ENCODE peak calls at places on chromosomes 1 and 21, in ten cellular contexts. One of them, this sample, is unnamed.

GRCh38 chr1:177927021-177927596 is 42.7 kb downstream of the SEC16B start:
- DNase-seq in ovary: no peak
- DNase-seq in lung: no peak
- DNase-seq in IMR-90: peak
- DNase-seq in neural progenitor cell: no peak
- DNase-seq in Peyer's patch: no peak
- DNase-seq in breast epithelium: no peak
- DNase-seq in CD4-positive, alpha-beta T cell: no peak
- DNase-seq in CD8-positive, alpha-beta memory T cell: no peak
- DNase-seq in GM23248: peak
- DNase-seq in this sample: no peak

GRCh38 chr1:213417225-213417820 is 366.3 kb downstream of the RPS6KC1 start:
- DNase-seq in neural progenitor cell: no peak
- DNase-seq in GM23248: no peak
- DNase-seq in CD4-positive, alpha-beta T cell: no peak
- DNase-seq in Peyer's patch: no peak
- DNase-seq in CD8-positive, alpha-beta memory T cell: no peak
- DNase-seq in IMR-90: no peak
- DNase-seq in ovary: no peak
- DNase-seq in breast epithelium: no peak
- DNase-seq in lung: no peak
- DNase-seq in this sample: no peak

GRCh38 chr21:46038871-46039397 is 57.4 kb downstream of the COL6A1 start:
- DNase-seq in CD4-positive, alpha-beta T cell: no peak
- DNase-seq in Peyer's patch: no peak
- DNase-seq in breast epithelium: peak
- DNase-seq in ovary: peak
- DNase-seq in IMR-90: peak
- DNase-seq in CD8-positive, alpha-beta memory T cell: no peak
- DNase-seq in GM23248: peak
- DNase-seq in lung: no peak
- DNase-seq in neural progenitor cell: no peak
- DNase-seq in this sample: no peak

GRCh38 chr1:183235503-183235902 is 49.4 kb downstream of the LAMC2 start:
- DNase-seq in GM23248: no peak
- DNase-seq in ovary: peak
- DNase-seq in Peyer's patch: no peak
- DNase-seq in CD8-positive, alpha-beta memory T cell: no peak
- DNase-seq in IMR-90: no peak
- DNase-seq in neural progenitor cell: no peak
- DNase-seq in lung: no peak
- DNase-seq in CD4-positive, alpha-beta T cell: no peak
- DNase-seq in breast epithelium: no peak
- DNase-seq in this sample: no peak

GRCh38 chr1:6796095-6796494 is 10.8 kb downstream of the CAMTA1 start:
- DNase-seq in ovary: no peak
- DNase-seq in GM23248: no peak
- DNase-seq in CD8-positive, alpha-beta memory T cell: no peak
- DNase-seq in CD4-positive, alpha-beta T cell: no peak
- DNase-seq in lung: no peak
- DNase-seq in IMR-90: no peak
- DNase-seq in breast epithelium: no peak
- DNase-seq in Peyer's patch: no peak
- DNase-seq in neural progenitor cell: no peak
- DNase-seq in this sample: no peak

GRCh38 chr1:93021539-93022134 is 57.4 kb upstream of the MTF2 start:
- DNase-seq in Peyer's patch: no peak
- DNase-seq in neural progenitor cell: peak
- DNase-seq in GM23248: peak
- DNase-seq in CD8-positive, alpha-beta memory T cell: no peak
- DNase-seq in CD4-positive, alpha-beta T cell: no peak
- DNase-seq in IMR-90: peak
- DNase-seq in breast epithelium: no peak
- DNase-seq in lung: no peak
- DNase-seq in ovary: no peak
- DNase-seq in this sample: no peak

GRCh38 chr1:183272390-183272801 is 86.3 kb downstream of the LAMC2 start:
- DNase-seq in GM23248: peak
- DNase-seq in Peyer's patch: no peak
- DNase-seq in neural progenitor cell: no peak
- DNase-seq in CD4-positive, alpha-beta T cell: no peak
- DNase-seq in breast epithelium: no peak
- DNase-seq in CD8-positive, alpha-beta memory T cell: no peak
- DNase-seq in IMR-90: peak
- DNase-seq in ovary: no peak
- DNase-seq in lung: no peak
- DNase-seq in this sample: no peak

GRCh38 chr1:109880961-109881894 is 29.4 kb upstream of the CSF1 start:
- DNase-seq in GM23248: peak
- DNase-seq in CD8-positive, alpha-beta memory T cell: no peak
- DNase-seq in CD4-positive, alpha-beta T cell: no peak
- DNase-seq in Peyer's patch: no peak
- DNase-seq in neural progenitor cell: no peak
- DNase-seq in lung: no peak
- DNase-seq in IMR-90: no peak
- DNase-seq in ovary: peak
- DNase-seq in breast epithelium: no peak
- DNase-seq in this sample: no peak

DNA sequence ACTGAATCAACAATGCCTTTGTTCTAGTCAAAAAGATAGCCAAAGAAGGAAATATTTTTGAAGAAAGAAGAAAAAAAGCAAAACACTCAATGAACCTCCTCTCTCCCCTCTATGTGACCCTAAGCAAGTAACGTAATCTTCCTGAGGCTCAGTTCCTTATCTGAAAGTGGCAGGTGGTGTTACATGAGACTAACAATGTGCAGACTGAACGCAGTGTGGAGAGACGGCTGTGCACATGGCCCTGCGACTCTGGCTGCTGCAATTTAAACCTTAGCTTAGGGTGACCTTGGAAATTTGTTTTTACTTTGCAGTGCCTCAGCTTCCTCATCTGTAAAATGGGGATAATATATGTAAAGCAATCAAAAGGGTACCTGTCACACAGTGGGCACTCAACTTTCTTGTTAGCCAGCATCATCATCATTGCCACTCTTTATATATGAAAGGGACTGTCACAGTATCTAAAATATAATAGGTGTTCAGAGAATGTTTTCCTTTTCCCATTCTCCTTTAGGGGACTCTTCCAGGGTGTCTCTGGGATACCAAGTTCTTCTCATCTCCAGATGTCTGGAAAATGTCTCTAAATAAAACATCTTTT is 100.1 kb upstream of the JUN start:
- DNase-seq in CD4-positive, alpha-beta T cell: no peak
- DNase-seq in ovary: no peak
- DNase-seq in Peyer's patch: no peak
- DNase-seq in IMR-90: no peak
- DNase-seq in GM23248: no peak
- DNase-seq in breast epithelium: no peak
- DNase-seq in lung: no peak
- DNase-seq in neural progenitor cell: no peak
- DNase-seq in CD8-positive, alpha-beta memory T cell: no peak
- DNase-seq in this sample: no peak
- H3K27ac ChIP-seq in CD4-positive, alpha-beta T cell: no peak
- H3K27ac ChIP-seq in ovary: no peak
- H3K27ac ChIP-seq in Peyer's patch: peak
- H3K27ac ChIP-seq in IMR-90: no peak
- H3K27ac ChIP-seq in GM23248: peak
- H3K27ac ChIP-seq in breast epithelium: peak
- H3K27ac ChIP-seq in lung: peak
- H3K27ac ChIP-seq in neural progenitor cell: no peak
- H3K27ac ChIP-seq in CD8-positive, alpha-beta memory T cell: peak
- H3K27ac ChIP-seq in this sample: peak

GRCh38 chr1:230152999-230153398 is 86.0 kb downstream of the GALNT2 start:
- DNase-seq in Peyer's patch: no peak
- DNase-seq in GM23248: no peak
- DNase-seq in IMR-90: no peak
- DNase-seq in CD8-positive, alpha-beta memory T cell: no peak
- DNase-seq in ovary: no peak
- DNase-seq in breast epithelium: no peak
- DNase-seq in CD4-positive, alpha-beta T cell: no peak
- DNase-seq in lung: no peak
- DNase-seq in neural progenitor cell: no peak
- DNase-seq in this sample: no peak
- H3K27ac ChIP-seq in Peyer's patch: no peak
- H3K27ac ChIP-seq in GM23248: no peak
- H3K27ac ChIP-seq in IMR-90: no peak
- H3K27ac ChIP-seq in CD8-positive, alpha-beta memory T cell: no peak
- H3K27ac ChIP-seq in ovary: no peak
- H3K27ac ChIP-seq in breast epithelium: no peak
- H3K27ac ChIP-seq in CD4-positive, alpha-beta T cell: no peak
- H3K27ac ChIP-seq in lung: no peak
- H3K27ac ChIP-seq in neural progenitor cell: no peak
- H3K27ac ChIP-seq in this sample: peak

GRCh38 chr1:203702130-203702577 is 62.8 kb upstream of the LAX1 start:
- DNase-seq in Peyer's patch: peak
- DNase-seq in neural progenitor cell: peak
- DNase-seq in GM23248: peak
- DNase-seq in ovary: peak
- DNase-seq in breast epithelium: peak
- DNase-seq in lung: peak
- DNase-seq in IMR-90: peak
- DNase-seq in CD8-positive, alpha-beta memory T cell: peak
- DNase-seq in CD4-positive, alpha-beta T cell: peak
- DNase-seq in this sample: no peak

GRCh38 chr1:203703586-203703985 is 61.4 kb upstream of the LAX1 start:
- DNase-seq in CD4-positive, alpha-beta T cell: no peak
- DNase-seq in CD8-positive, alpha-beta memory T cell: no peak
- DNase-seq in breast epithelium: no peak
- DNase-seq in IMR-90: no peak
- DNase-seq in ovary: no peak
- DNase-seq in lung: no peak
- DNase-seq in Peyer's patch: no peak
- DNase-seq in neural progenitor cell: no peak
- DNase-seq in GM23248: no peak
- DNase-seq in this sample: no peak

GRCh38 chr1:203700901-203701300 is 64.1 kb upstream of the LAX1 start:
- DNase-seq in neural progenitor cell: no peak
- DNase-seq in GM23248: no peak
- DNase-seq in CD4-positive, alpha-beta T cell: no peak
- DNase-seq in ovary: no peak
- DNase-seq in Peyer's patch: no peak
- DNase-seq in IMR-90: no peak
- DNase-seq in CD8-positive, alpha-beta memory T cell: no peak
- DNase-seq in lung: no peak
- DNase-seq in breast epithelium: no peak
- DNase-seq in this sample: no peak

GRCh38 chr1:203704120-203704519 is 60.9 kb upstream of the LAX1 start:
- DNase-seq in Peyer's patch: no peak
- DNase-seq in IMR-90: no peak
- DNase-seq in CD4-positive, alpha-beta T cell: no peak
- DNase-seq in ovary: no peak
- DNase-seq in neural progenitor cell: no peak
- DNase-seq in breast epithelium: no peak
- DNase-seq in lung: no peak
- DNase-seq in CD8-positive, alpha-beta memory T cell: no peak
- DNase-seq in GM23248: no peak
- DNase-seq in this sample: no peak

DNA sequence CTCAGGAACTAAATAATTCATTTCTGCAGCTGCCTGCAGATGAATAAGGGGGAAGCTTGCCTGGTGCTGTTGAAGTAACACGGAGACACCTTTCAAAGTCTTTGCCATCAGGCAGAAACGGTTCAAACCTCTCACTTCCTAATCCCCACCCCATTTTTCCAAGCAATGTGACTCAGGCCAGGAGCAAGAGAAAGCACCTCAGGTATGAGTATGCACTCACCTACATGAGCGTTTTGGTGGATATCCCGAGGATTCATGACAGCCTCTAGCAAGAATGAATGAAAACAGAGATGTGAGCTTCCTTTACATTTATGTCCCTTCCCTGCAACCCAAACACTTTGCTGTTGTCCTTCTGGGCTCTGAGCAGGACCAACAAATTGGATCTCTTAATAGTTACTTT is 63.4 kb upstream of the LAX1 start:
- DNase-seq in CD4-positive, alpha-beta T cell: no peak
- DNase-seq in breast epithelium: no peak
- DNase-seq in IMR-90: no peak
- DNase-seq in GM23248: no peak
- DNase-seq in lung: no peak
- DNase-seq in ovary: no peak
- DNase-seq in Peyer's patch: no peak
- DNase-seq in CD8-positive, alpha-beta memory T cell: no peak
- DNase-seq in neural progenitor cell: no peak
- DNase-seq in this sample: no peak
- H3K27ac ChIP-seq in CD4-positive, alpha-beta T cell: peak
- H3K27ac ChIP-seq in breast epithelium: no peak
- H3K27ac ChIP-seq in IMR-90: no peak
- H3K27ac ChIP-seq in GM23248: no peak
- H3K27ac ChIP-seq in lung: no peak
- H3K27ac ChIP-seq in ovary: no peak
- H3K27ac ChIP-seq in Peyer's patch: no peak
- H3K27ac ChIP-seq in CD8-positive, alpha-beta memory T cell: no peak
- H3K27ac ChIP-seq in neural progenitor cell: no peak
- H3K27ac ChIP-seq in this sample: no peak

GRCh38 chr1:68294354-68295066 is 62.2 kb upstream of the WLS start:
- DNase-seq in IMR-90: no peak
- DNase-seq in GM23248: no peak
- DNase-seq in lung: no peak
- DNase-seq in breast epithelium: no peak
- DNase-seq in neural progenitor cell: peak
- DNase-seq in Peyer's patch: no peak
- DNase-seq in CD4-positive, alpha-beta T cell: no peak
- DNase-seq in CD8-positive, alpha-beta memory T cell: no peak
- DNase-seq in ovary: no peak
- DNase-seq in this sample: no peak

GRCh38 chr1:68293122-68293521 is 60.8 kb upstream of the WLS start:
- DNase-seq in Peyer's patch: no peak
- DNase-seq in lung: no peak
- DNase-seq in CD8-positive, alpha-beta memory T cell: no peak
- DNase-seq in IMR-90: no peak
- DNase-seq in CD4-positive, alpha-beta T cell: no peak
- DNase-seq in breast epithelium: no peak
- DNase-seq in GM23248: peak
- DNase-seq in ovary: no peak
- DNase-seq in neural progenitor cell: peak
- DNase-seq in this sample: peak

GRCh38 chr1:68291763-68292384 is 59.6 kb upstream of the WLS start:
- DNase-seq in breast epithelium: no peak
- DNase-seq in CD4-positive, alpha-beta T cell: no peak
- DNase-seq in Peyer's patch: no peak
- DNase-seq in lung: no peak
- DNase-seq in neural progenitor cell: no peak
- DNase-seq in CD8-positive, alpha-beta memory T cell: no peak
- DNase-seq in GM23248: peak
- DNase-seq in ovary: no peak
- DNase-seq in IMR-90: peak
- DNase-seq in this sample: no peak

DNA sequence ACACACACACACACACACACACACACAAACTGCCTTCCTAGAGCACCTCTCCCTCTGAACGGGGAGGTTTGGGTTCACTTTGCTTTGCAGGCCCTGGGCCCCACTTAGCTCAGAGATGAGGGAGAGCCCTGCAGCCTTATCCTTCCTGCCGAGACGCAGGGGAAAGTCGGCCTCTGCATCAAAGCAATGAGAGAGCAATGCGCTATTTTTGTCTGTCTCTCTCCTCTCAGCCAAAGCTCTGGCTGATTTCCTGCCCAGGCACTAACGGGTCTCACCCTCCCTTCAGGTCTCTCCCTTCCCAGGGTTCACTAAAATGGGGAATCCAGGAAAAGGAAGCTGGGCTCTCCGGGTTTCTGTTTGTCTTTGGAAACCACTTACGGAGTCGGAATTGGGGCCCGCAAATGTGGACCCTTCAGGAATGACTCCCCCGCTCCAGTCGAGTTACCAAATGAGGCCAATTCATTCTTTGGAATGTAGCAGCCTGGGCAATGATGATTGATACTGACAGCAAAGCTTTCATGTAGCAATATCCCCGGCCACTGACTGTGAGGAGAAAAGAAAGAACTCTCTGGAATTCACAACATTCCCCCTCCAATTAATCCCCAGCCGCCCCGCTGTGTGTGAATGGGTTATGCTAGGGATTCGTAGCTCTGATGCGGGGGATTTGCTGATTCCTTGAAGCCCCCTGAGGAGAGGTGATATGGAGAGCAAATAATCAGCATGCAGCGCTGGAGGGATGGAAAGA is 61.5 kb upstream of the WLS start:
- DNase-seq in CD4-positive, alpha-beta T cell: no peak
- DNase-seq in ovary: peak
- DNase-seq in IMR-90: peak
- DNase-seq in CD8-positive, alpha-beta memory T cell: no peak
- DNase-seq in breast epithelium: no peak
- DNase-seq in GM23248: peak
- DNase-seq in Peyer's patch: no peak
- DNase-seq in lung: no peak
- DNase-seq in neural progenitor cell: peak
- DNase-seq in this sample: no peak
- H3K27ac ChIP-seq in CD4-positive, alpha-beta T cell: no peak
- H3K27ac ChIP-seq in ovary: no peak
- H3K27ac ChIP-seq in IMR-90: peak
- H3K27ac ChIP-seq in CD8-positive, alpha-beta memory T cell: no peak
- H3K27ac ChIP-seq in breast epithelium: no peak
- H3K27ac ChIP-seq in GM23248: peak
- H3K27ac ChIP-seq in Peyer's patch: no peak
- H3K27ac ChIP-seq in lung: no peak
- H3K27ac ChIP-seq in neural progenitor cell: peak
- H3K27ac ChIP-seq in this sample: peak

This sample was measured in caudate nucleus.